ENCODE peak calls at places on chromosomes 5 and 9, in ten cellular contexts. O is tibial nerve; F is Karpas-422; E is CD8-positive, alpha-beta memory T cell; K is colonic mucosa; Q is IMR-90; T is cardiac muscle cell; S is endodermal cell; R is SJSA1; D is heart left ventricle. V is an unnamed sample. For H3K4me1, the result is how much of the 10 kb centered on the place peaks cover.

GRCh38 chr5:33975846-33976245 is 8.6 kb downstream of the SLC45A2 start:
- DNase-seq in O (no peak), F (no peak), E (no peak), K (no peak), Q (peak), T (peak), S (no peak), R (no peak), D (no peak), V (no peak)

GRCh38 chr9:88065609-88066008 is 72.7 kb downstream of the SPATA31C2 start:
- DNase-seq in O (no peak), F (no peak), E (no peak), K (no peak), Q (no peak), T (no peak), S (no peak), R (no peak), D (no peak), V (no peak)

GRCh38 chr9:14678776-14679175 is 14.5 kb downstream of the ZDHHC21 start:
- DNase-seq in O (no peak), F (no peak), E (no peak), K (no peak), Q (no peak), T (no peak), S (no peak), R (no peak), D (no peak), V (no peak)

GRCh38 chr5:137666109-137666850 is 69.6 kb downstream of the KLHL3 start:
- DNase-seq in O (no peak), F (peak), E (peak), K (no peak), Q (peak), T (peak), S (no peak), R (no peak), D (peak), V (no peak)

GRCh38 chr9:85408494-85408893 is 333.3 kb downstream of the AGTPBP1 start:
- DNase-seq in O (no peak), F (no peak), E (no peak), K (no peak), Q (no peak), T (no peak), S (no peak), R (no peak), D (no peak), V (no peak)

GRCh38 chr5:171954721-171955120 is 51.7 kb downstream of the FBXW11 start:
- DNase-seq in O (no peak), F (no peak), E (no peak), K (no peak), Q (peak), T (peak), S (no peak), R (peak), D (no peak), V (no peak)

GRCh38 chr9:134066546-134066922 is 1.3 kb downstream of the BRD3 start:
- DNase-seq in O (no peak), F (peak), E (no peak), K (no peak), Q (peak), T (peak), S (no peak), R (peak), D (peak), V (peak)

GRCh38 chr9:91740713-91741112 is 209.3 kb downstream of the ROR2 start:
- DNase-seq in O (no peak), F (no peak), E (no peak), K (peak), Q (peak), T (peak), S (no peak), R (no peak), D (peak), V (peak)

GRCh38 chr5:94945656-94946055 is 327.2 kb downstream of the SLF1 start:
- DNase-seq in O (peak), F (no peak), E (no peak), K (no peak), Q (no peak), T (no peak), S (no peak), R (no peak), D (peak), V (no peak)

GRCh38 chr5:71563161-71563560 is 24.0 kb upstream of the MCCC2 start:
- DNase-seq in O (no peak), F (no peak), E (no peak), K (no peak), Q (no peak), T (no peak), S (no peak), R (no peak), D (no peak), V (no peak)

GRCh38 chr9:36037580-36038169 is 962 bp downstream of the RECK start:
- DNase-seq in O (no peak), F (no peak), E (no peak), K (no peak), Q (no peak), T (peak), S (no peak), R (peak), D (no peak), V (no peak)

GRCh38 chr5:131523500-131524185 is 111.4 kb downstream of the RAPGEF6 start:
- DNase-seq in O (no peak), F (no peak), E (no peak), K (no peak), Q (no peak), T (no peak), S (no peak), R (no peak), D (no peak), V (no peak)

GRCh38 chr9:37966443-37967271 is 62.7 kb upstream of the SLC25A51 start:
- DNase-seq in O (no peak), F (no peak), E (no peak), K (peak), Q (peak), T (no peak), S (no peak), R (no peak), D (peak), V (no peak)

GRCh38 chr5:994821-995220 is 13.8 kb upstream of the NKD2 start:
- DNase-seq in O (no peak), F (no peak), E (no peak), K (no peak), Q (no peak), T (no peak), S (peak), R (no peak), D (no peak), V (no peak)

GRCh38 chr5:150625164-150625535 is 15.3 kb upstream of the SYNPO start:
- DNase-seq in O (peak), F (no peak), E (no peak), K (no peak), Q (no peak), T (no peak), S (no peak), R (no peak), D (peak), V (no peak)

GRCh38 chr5:66757219-66757833 is 161.1 kb downstream of the MAST4 start:
- DNase-seq in O (no peak), F (peak), E (no peak), K (no peak), Q (peak), T (peak), S (peak), R (peak), D (peak), V (no peak)

GRCh38 chr9:20658677-20659473 is 25.2 kb upstream of the FOCAD start:
- DNase-seq in O (no peak), F (no peak), E (no peak), K (peak), Q (no peak), T (peak), S (peak), R (no peak), D (no peak), V (no peak)

GRCh38 chr9:133636902-133637301 is 739 bp downstream of the DBH start:
- DNase-seq in O (no peak), F (no peak), E (no peak), K (no peak), Q (no peak), T (no peak), S (no peak), R (no peak), D (no peak), V (no peak)

GRCh38 chr9:123933401-123933800 is 3.5 kb upstream of the DENND1A start:
- DNase-seq in O (no peak), F (no peak), E (no peak), K (no peak), Q (peak), T (peak), S (no peak), R (peak), D (no peak), V (peak)

GRCh38 chr5:72280655-72281069 is 39.4 kb downstream of the MRPS27 start:
- DNase-seq in O (no peak), F (peak), E (no peak), K (no peak), Q (peak), T (peak), S (peak), R (peak), D (no peak), V (no peak)

GRCh38 chr9:27361401-27361953 is 64.5 kb upstream of the EQTN start:
- DNase-seq in O (no peak), F (no peak), E (no peak), K (no peak), Q (no peak), T (no peak), S (no peak), R (no peak), D (no peak), V (no peak)

GRCh38 chr9:132035679-132036078 is 44.0 kb downstream of the MED27 start:
- DNase-seq in O (no peak), F (no peak), E (no peak), K (no peak), Q (no peak), T (no peak), S (no peak), R (no peak), D (no peak), V (no peak)

GRCh38 chr9:89425024-89425805 is 72.7 kb downstream of the SEMA4D start:
- DNase-seq in O (no peak), F (no peak), E (no peak), K (no peak), Q (peak), T (no peak), S (no peak), R (no peak), D (no peak), V (no peak)

GRCh38 chr5:68041293-68041692 is 174.3 kb upstream of the PIK3R1 start:
- DNase-seq in O (no peak), F (no peak), E (no peak), K (no peak), Q (no peak), T (no peak), S (peak), R (no peak), D (peak), V (no peak)

GRCh38 chr5:136375920-136376319 is 10.6 kb upstream of the TRPC7 start:
- DNase-seq in O (no peak), F (no peak), E (no peak), K (no peak), Q (no peak), T (no peak), S (no peak), R (no peak), D (no peak), V (no peak)

GRCh38 chr9:114196924-114197570 is 41.7 kb downstream of the COL27A1 start:
- DNase-seq in O (no peak), F (no peak), E (no peak), K (no peak), Q (peak), T (no peak), S (no peak), R (no peak), D (no peak), V (no peak)

GRCh38 chr9:31103836-31104235 is 1280.6 kb upstream of the ACO1 start:
- DNase-seq in O (no peak), F (no peak), E (no peak), K (no peak), Q (no peak), T (peak), S (no peak), R (no peak), D (no peak), V (no peak)

GRCh38 chr9:88536951-88537742 is 2.2 kb downstream of the NXNL2 start:
- DNase-seq in O (no peak), F (no peak), E (no peak), K (no peak), Q (no peak), T (no peak), S (no peak), R (no peak), D (peak), V (no peak)

GRCh38 chr9:112411626-112412027 is 31.7 kb downstream of the HSDL2 start:
- DNase-seq in O (no peak), F (no peak), E (no peak), K (no peak), Q (peak), T (no peak), S (no peak), R (no peak), D (no peak), V (no peak)

GRCh38 chr5:151675225-151675955 is 11.3 kb downstream of the SPARC start:
- DNase-seq in O (no peak), F (no peak), E (no peak), K (no peak), Q (peak), T (peak), S (no peak), R (peak), D (no peak), V (no peak)

GRCh38 chr9:129166962-129167557 is 11.0 kb downstream of the IER5L start:
- DNase-seq in O (no peak), F (no peak), E (no peak), K (peak), Q (peak), T (peak), S (peak), R (peak), D (peak), V (peak)

GRCh38 chr5:178418471-178419010 is 171.7 kb downstream of the COL23A1 start:
- DNase-seq in O (no peak), F (no peak), E (no peak), K (no peak), Q (no peak), T (no peak), S (no peak), R (no peak), D (no peak), V (no peak)

GRCh38 chr5:33984671-33985124 is at the start of gene SLC45A2:
- DNase-seq in O (no peak), F (no peak), E (no peak), K (no peak), Q (peak), T (peak), S (no peak), R (no peak), D (no peak), V (no peak)

GRCh38 chr9:122931851-122932199 is 513 bp upstream of the ZBTB26 start:
- DNase-seq in O (no peak), F (no peak), E (no peak), K (no peak), Q (peak), T (no peak), S (no peak), R (no peak), D (no peak), V (no peak)

GRCh38 chr5:33721491-33722245 is 170.1 kb downstream of the ADAMTS12 start:
- DNase-seq in O (no peak), F (no peak), E (no peak), K (no peak), Q (peak), T (no peak), S (no peak), R (no peak), D (no peak), V (no peak)

GRCh38 chr9:128470560-128470959 is 14.8 kb downstream of the ODF2 start:
- DNase-seq in O (peak), F (peak), E (no peak), K (no peak), Q (peak), T (peak), S (no peak), R (no peak), D (no peak), V (no peak)

GRCh38 chr5:93891491-93892480 is 150.4 kb upstream of the POU5F2 start:
- DNase-seq in O (no peak), F (no peak), E (no peak), K (no peak), Q (no peak), T (no peak), S (no peak), R (peak), D (no peak), V (no peak)

GRCh38 chr5:52987711-52988329 is 1.3 kb upstream of the ITGA2 start:
- DNase-seq in O (no peak), F (no peak), E (no peak), K (no peak), Q (peak), T (no peak), S (no peak), R (peak), D (no peak), V (no peak)

GRCh38 chr5:126755593-126755992 is 21.3 kb upstream of the LMNB1 start:
- DNase-seq in O (no peak), F (no peak), E (no peak), K (no peak), Q (no peak), T (no peak), S (no peak), R (no peak), D (no peak), V (no peak)
- H3K4me1 ChIP-seq in O (under half), F (under half), E (under half), K (under half), Q (under half), T (under half), S (under half), R (under half), D (under half), V (under half)

GRCh38 chr5:157828031-157828948 is 30.7 kb downstream of the CLINT1 start:
- DNase-seq in O (no peak), F (no peak), E (no peak), K (no peak), Q (no peak), T (peak), S (no peak), R (no peak), D (no peak), V (no peak)
- H3K27ac ChIP-seq in O (no peak), F (peak), E (no peak), K (no peak), Q (no peak), T (peak), S (no peak), R (no peak), D (peak), V (peak)

DNA sequence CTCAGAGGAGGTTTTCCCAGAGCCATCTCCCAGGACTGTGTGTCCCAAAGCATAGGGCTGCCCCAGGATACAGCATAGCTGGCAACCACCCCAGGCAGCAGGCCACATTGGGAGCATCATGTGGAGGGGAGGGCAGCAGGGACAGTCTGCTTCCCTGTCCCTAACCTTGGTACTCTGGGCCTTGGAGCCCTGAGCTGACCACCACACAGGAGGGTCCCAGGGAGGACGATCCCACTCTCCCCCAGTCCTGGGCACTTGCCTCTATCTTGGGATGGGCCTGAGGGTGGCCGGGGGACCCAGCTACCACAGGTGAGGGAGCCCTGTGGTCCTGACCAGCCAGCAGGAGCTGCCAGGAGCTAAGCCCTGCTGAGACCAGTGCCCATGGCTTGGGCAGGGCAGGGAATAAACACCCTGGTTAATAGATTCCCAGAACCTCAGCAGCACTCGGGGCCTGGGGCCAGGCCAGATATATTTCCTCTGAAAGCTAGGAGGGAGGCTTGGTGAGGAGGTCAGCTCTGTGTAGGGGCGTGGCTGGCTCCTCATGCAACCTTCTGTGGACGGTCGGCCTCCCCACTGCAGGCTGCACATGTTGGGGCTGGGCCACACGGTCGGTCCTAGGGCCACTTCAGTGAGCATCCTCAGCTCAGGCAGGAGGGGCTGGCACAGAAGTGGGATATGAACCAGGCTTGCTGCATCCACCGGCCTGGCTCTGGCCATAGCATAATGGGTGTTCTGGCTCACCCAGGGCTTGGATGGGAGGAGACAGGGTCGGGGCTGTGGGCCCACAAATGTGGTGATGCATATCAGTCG is 4.2 kb downstream of the NINJ1 start:
- DNase-seq in O (no peak), F (no peak), E (no peak), K (no peak), Q (no peak), T (no peak), S (peak), R (no peak), D (peak), V (no peak)
- H3K4me1 ChIP-seq in O (half or more), F (under half), E (half or more), K (under half), Q (under half), T (under half), S (under half), R (half or more), D (half or more), V (half or more)

GRCh38 chr5:177414481-177414880 is 5.1 kb upstream of the F12 start:
- DNase-seq in O (no peak), F (no peak), E (no peak), K (no peak), Q (no peak), T (no peak), S (no peak), R (no peak), D (no peak), V (no peak)

GRCh38 chr5:177419045-177419444 is 7.4 kb upstream of the GRK6 start:
- DNase-seq in O (no peak), F (no peak), E (no peak), K (no peak), Q (peak), T (peak), S (no peak), R (no peak), D (no peak), V (no peak)

GRCh38 chr5:177421046-177421798 is 5.3 kb upstream of the GRK6 start:
- DNase-seq in O (no peak), F (no peak), E (no peak), K (no peak), Q (peak), T (no peak), S (no peak), R (no peak), D (no peak), V (no peak)

GRCh38 chr5:177412603-177413233 is 3.4 kb upstream of the F12 start:
- DNase-seq in O (no peak), F (no peak), E (no peak), K (no peak), Q (no peak), T (no peak), S (no peak), R (no peak), D (no peak), V (no peak)

GRCh38 chr5:177416334-177416733 is 7.0 kb upstream of the F12 start:
- DNase-seq in O (no peak), F (no peak), E (no peak), K (no peak), Q (peak), T (peak), S (no peak), R (no peak), D (no peak), V (peak)
- H3K27ac ChIP-seq in O (no peak), F (no peak), E (no peak), K (no peak), Q (no peak), T (no peak), S (no peak), R (no peak), D (no peak), V (peak)

V was measured in Peyer's patch.